ENCODE peak calls at places on chromosomes 6 and 20, in ten cellular contexts. One of them, this sample, is unnamed. For H3K9me3, the result is how much of the 10 kb centered on the place peaks cover.

GRCh38 chr6:126118058-126118759 is 131.9 kb downstream of the TRMT11 start:
- DNase-seq in ovary: no peak
- DNase-seq in ascending aorta: no peak
- DNase-seq in AG04450: no peak
- DNase-seq in sigmoid colon: no peak
- DNase-seq in Panc1: no peak
- DNase-seq in stomach: no peak
- DNase-seq in MM.1S: no peak
- DNase-seq in endodermal cell: no peak
- DNase-seq in tibial artery: no peak
- DNase-seq in this sample: no peak

GRCh38 chr6:123564363-123564762 is 72.4 kb downstream of the TRDN start:
- DNase-seq in ovary: no peak
- DNase-seq in ascending aorta: no peak
- DNase-seq in AG04450: no peak
- DNase-seq in sigmoid colon: no peak
- DNase-seq in Panc1: no peak
- DNase-seq in stomach: no peak
- DNase-seq in MM.1S: no peak
- DNase-seq in endodermal cell: no peak
- DNase-seq in tibial artery: no peak
- DNase-seq in this sample: no peak

GRCh38 chr20:50957276-50957675 is 1.1 kb downstream of the DPM1 start:
- DNase-seq in ovary: no peak
- DNase-seq in ascending aorta: no peak
- DNase-seq in AG04450: no peak
- DNase-seq in sigmoid colon: no peak
- DNase-seq in Panc1: no peak
- DNase-seq in stomach: no peak
- DNase-seq in MM.1S: no peak
- DNase-seq in endodermal cell: no peak
- DNase-seq in tibial artery: no peak
- DNase-seq in this sample: no peak

GRCh38 chr6:19669206-19669605 is 168.0 kb upstream of the ID4 start:
- DNase-seq in ovary: no peak
- DNase-seq in ascending aorta: no peak
- DNase-seq in AG04450: no peak
- DNase-seq in sigmoid colon: no peak
- DNase-seq in Panc1: no peak
- DNase-seq in stomach: no peak
- DNase-seq in MM.1S: no peak
- DNase-seq in endodermal cell: no peak
- DNase-seq in tibial artery: no peak
- DNase-seq in this sample: no peak

GRCh38 chr6:26568601-26569432 is 27.9 kb upstream of the ABT1 start:
- DNase-seq in ovary: peak
- DNase-seq in ascending aorta: peak
- DNase-seq in AG04450: peak
- DNase-seq in sigmoid colon: peak
- DNase-seq in Panc1: peak
- DNase-seq in stomach: peak
- DNase-seq in MM.1S: peak
- DNase-seq in endodermal cell: peak
- DNase-seq in tibial artery: peak
- DNase-seq in this sample: peak

GRCh38 chr20:40706977-40707582 is 18.0 kb upstream of the MAFB start:
- DNase-seq in ovary: no peak
- DNase-seq in ascending aorta: no peak
- DNase-seq in AG04450: no peak
- DNase-seq in sigmoid colon: no peak
- DNase-seq in Panc1: no peak
- DNase-seq in stomach: no peak
- DNase-seq in MM.1S: no peak
- DNase-seq in endodermal cell: peak
- DNase-seq in tibial artery: no peak
- DNase-seq in this sample: peak

GRCh38 chr20:32483351-32484220 is 101.5 kb downstream of the NOL4L start:
- DNase-seq in ovary: peak
- DNase-seq in ascending aorta: no peak
- DNase-seq in AG04450: no peak
- DNase-seq in sigmoid colon: peak
- DNase-seq in Panc1: no peak
- DNase-seq in stomach: peak
- DNase-seq in MM.1S: peak
- DNase-seq in endodermal cell: peak
- DNase-seq in tibial artery: peak
- DNase-seq in this sample: peak

GRCh38 chr6:33727932-33728331 is 16.4 kb upstream of the UQCC2 start:
- DNase-seq in ovary: no peak
- DNase-seq in ascending aorta: no peak
- DNase-seq in AG04450: no peak
- DNase-seq in sigmoid colon: no peak
- DNase-seq in Panc1: no peak
- DNase-seq in stomach: no peak
- DNase-seq in MM.1S: no peak
- DNase-seq in endodermal cell: no peak
- DNase-seq in tibial artery: no peak
- DNase-seq in this sample: no peak

GRCh38 chr20:38805502-38805957 is at the start of gene PPP1R16B:
- DNase-seq in ovary: no peak
- DNase-seq in ascending aorta: no peak
- DNase-seq in AG04450: no peak
- DNase-seq in sigmoid colon: no peak
- DNase-seq in Panc1: no peak
- DNase-seq in stomach: peak
- DNase-seq in MM.1S: peak
- DNase-seq in endodermal cell: peak
- DNase-seq in tibial artery: no peak
- DNase-seq in this sample: peak

GRCh38 chr6:155916870-155917624 is 461.4 kb upstream of the NOX3 start:
- DNase-seq in ovary: no peak
- DNase-seq in ascending aorta: no peak
- DNase-seq in AG04450: no peak
- DNase-seq in sigmoid colon: no peak
- DNase-seq in Panc1: no peak
- DNase-seq in stomach: no peak
- DNase-seq in MM.1S: no peak
- DNase-seq in endodermal cell: no peak
- DNase-seq in tibial artery: no peak
- DNase-seq in this sample: no peak

GRCh38 chr6:165163519-165163918 is 145.9 kb downstream of the C6orf118 start:
- DNase-seq in ovary: no peak
- DNase-seq in ascending aorta: no peak
- DNase-seq in AG04450: no peak
- DNase-seq in sigmoid colon: no peak
- DNase-seq in Panc1: no peak
- DNase-seq in stomach: no peak
- DNase-seq in MM.1S: no peak
- DNase-seq in endodermal cell: no peak
- DNase-seq in tibial artery: no peak
- DNase-seq in this sample: no peak
- H3K9me3 ChIP-seq in ovary: under half
- H3K9me3 ChIP-seq in ascending aorta: under half
- H3K9me3 ChIP-seq in AG04450: under half
- H3K9me3 ChIP-seq in sigmoid colon: under half
- H3K9me3 ChIP-seq in Panc1: under half
- H3K9me3 ChIP-seq in stomach: under half
- H3K9me3 ChIP-seq in MM.1S: under half
- H3K9me3 ChIP-seq in endodermal cell: under half
- H3K9me3 ChIP-seq in tibial artery: under half
- H3K9me3 ChIP-seq in this sample: under half

DNA sequence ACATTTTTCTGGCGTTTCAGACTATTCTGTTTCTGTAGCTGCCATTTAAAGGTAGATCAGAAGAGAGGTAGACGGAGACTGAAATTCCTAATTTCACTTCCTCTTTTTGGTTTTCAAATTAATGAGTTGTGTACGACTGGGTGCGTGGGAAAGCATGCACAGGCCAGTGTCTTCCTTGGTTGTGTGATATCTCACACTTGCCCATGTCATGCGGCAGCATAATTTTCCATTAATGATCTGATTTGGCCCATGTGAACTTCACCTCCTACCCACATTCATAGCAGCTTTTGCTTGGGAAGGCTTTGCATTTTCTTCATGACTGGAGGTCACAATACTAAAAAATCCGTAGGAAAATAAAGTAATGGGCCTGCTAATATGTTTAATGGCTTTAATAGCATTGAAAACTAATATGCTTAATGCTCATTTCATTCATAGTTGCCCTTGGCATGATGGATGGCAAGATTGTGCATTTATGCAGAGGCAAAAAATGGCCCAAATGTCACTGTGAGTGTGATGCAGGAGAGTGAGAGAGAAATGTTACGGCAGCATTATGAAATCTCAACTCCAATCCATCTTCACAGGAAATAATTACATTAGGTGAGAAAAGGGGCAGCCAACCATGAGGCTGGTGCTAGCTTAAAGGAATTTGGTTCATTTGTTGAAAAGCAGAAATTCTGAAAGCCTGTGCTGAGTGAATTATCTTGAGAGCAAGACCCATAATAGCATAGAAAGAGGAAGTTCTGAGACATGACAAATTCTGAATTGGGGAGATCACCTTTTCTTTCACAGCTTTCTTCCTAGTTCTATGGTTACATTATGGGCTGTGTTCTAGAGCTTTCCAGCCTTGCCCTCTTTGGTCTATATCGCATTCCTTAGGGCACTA is 69.0 kb upstream of the UST start:
- DNase-seq in ovary: no peak
- DNase-seq in ascending aorta: no peak
- DNase-seq in AG04450: no peak
- DNase-seq in sigmoid colon: no peak
- DNase-seq in Panc1: no peak
- DNase-seq in stomach: no peak
- DNase-seq in MM.1S: no peak
- DNase-seq in endodermal cell: no peak
- DNase-seq in tibial artery: no peak
- DNase-seq in this sample: no peak
- H3K9me3 ChIP-seq in ovary: under half
- H3K9me3 ChIP-seq in ascending aorta: under half
- H3K9me3 ChIP-seq in AG04450: under half
- H3K9me3 ChIP-seq in sigmoid colon: under half
- H3K9me3 ChIP-seq in Panc1: under half
- H3K9me3 ChIP-seq in stomach: under half
- H3K9me3 ChIP-seq in MM.1S: under half
- H3K9me3 ChIP-seq in endodermal cell: under half
- H3K9me3 ChIP-seq in tibial artery: under half
- H3K9me3 ChIP-seq in this sample: under half

DNA sequence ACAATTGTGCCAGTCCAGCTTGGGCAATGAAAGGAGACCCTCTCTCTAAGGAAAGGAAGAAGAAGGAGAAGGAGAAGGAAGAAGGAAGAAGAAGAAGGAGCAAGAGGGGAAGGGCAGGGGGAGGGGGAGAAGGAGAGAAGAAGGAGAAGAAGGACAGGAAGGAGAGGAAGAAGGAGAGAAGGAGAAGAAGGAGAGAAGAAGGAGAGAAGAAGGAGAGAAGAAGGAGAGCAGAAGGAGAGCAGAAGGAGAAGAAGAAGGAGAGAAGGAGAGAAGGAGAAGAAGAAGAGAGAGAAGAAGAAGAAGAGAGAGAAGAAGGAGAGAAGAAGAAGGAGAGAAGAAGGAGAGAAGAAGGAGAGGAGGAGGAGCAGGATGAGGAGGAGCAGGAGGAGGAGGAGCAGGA is 22.5 kb upstream of the DEFB116 start:
- DNase-seq in ovary: no peak
- DNase-seq in ascending aorta: no peak
- DNase-seq in AG04450: no peak
- DNase-seq in sigmoid colon: no peak
- DNase-seq in Panc1: no peak
- DNase-seq in stomach: no peak
- DNase-seq in MM.1S: no peak
- DNase-seq in endodermal cell: no peak
- DNase-seq in tibial artery: no peak
- DNase-seq in this sample: no peak
- H3K9me3 ChIP-seq in ovary: under half
- H3K9me3 ChIP-seq in ascending aorta: under half
- H3K9me3 ChIP-seq in AG04450: under half
- H3K9me3 ChIP-seq in sigmoid colon: under half
- H3K9me3 ChIP-seq in Panc1: under half
- H3K9me3 ChIP-seq in stomach: under half
- H3K9me3 ChIP-seq in MM.1S: under half
- H3K9me3 ChIP-seq in endodermal cell: half or more
- H3K9me3 ChIP-seq in tibial artery: under half
- H3K9me3 ChIP-seq in this sample: under half

DNA sequence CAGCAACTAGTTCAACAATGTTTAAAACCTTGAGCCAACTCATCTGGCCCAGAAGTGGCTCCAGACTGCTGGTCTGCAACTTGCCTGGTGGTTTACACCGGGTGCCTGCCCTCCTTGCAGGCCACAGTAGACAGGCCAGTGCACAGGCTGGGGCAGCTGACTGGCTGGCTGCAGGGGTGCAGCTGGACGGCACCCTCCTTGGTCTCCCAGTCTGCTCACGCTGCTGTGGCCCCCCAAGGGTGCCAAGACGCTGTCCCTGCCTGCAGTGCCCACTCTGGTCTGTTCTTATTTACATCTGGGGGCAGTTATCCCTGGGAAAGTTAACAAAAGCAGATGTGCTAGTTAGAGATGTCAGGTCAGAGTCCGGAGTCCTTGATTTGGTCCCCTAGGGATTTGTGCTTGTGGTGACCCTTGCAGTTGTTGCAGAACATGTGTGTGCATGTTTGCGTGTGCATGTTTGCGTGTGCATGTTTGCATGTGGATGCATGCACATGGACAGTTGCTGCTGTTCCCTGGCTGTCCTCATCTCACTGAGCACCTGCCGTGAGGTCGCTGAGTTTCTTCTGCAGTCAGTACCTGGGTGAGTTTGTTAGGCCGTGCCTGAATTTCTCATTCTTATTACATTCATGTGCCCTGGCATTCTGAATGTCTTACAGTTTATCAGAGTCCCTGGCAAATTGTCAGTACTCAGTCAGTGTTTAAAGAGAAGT is 48.2 kb upstream of the IRF4 start:
- DNase-seq in ovary: no peak
- DNase-seq in ascending aorta: no peak
- DNase-seq in AG04450: no peak
- DNase-seq in sigmoid colon: no peak
- DNase-seq in Panc1: no peak
- DNase-seq in stomach: no peak
- DNase-seq in MM.1S: no peak
- DNase-seq in endodermal cell: no peak
- DNase-seq in tibial artery: no peak
- DNase-seq in this sample: no peak
- H3K9me3 ChIP-seq in ovary: under half
- H3K9me3 ChIP-seq in ascending aorta: under half
- H3K9me3 ChIP-seq in AG04450: half or more
- H3K9me3 ChIP-seq in sigmoid colon: under half
- H3K9me3 ChIP-seq in Panc1: under half
- H3K9me3 ChIP-seq in stomach: under half
- H3K9me3 ChIP-seq in MM.1S: under half
- H3K9me3 ChIP-seq in endodermal cell: under half
- H3K9me3 ChIP-seq in tibial artery: under half
- H3K9me3 ChIP-seq in this sample: under half

DNA sequence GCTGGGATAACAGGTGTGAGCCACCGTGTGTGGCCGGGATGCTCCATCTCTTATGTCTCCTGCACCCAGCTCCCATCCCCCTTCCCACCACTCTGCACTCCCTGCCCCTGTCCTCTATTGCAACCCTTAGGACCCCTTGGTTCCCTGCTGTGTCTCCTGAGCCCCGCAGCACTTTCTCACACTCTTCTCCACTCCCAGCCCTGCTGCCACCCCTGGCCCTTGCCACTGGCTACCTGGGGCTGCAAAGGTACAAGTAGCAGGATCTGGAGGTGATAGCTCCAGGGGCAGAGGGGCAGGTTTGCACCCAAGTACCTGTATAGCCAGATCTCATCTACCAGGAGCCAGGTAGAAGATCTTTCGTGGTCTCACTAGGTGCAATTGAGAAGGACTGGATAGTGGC is 6.6 kb upstream of the CPXM1 start:
- DNase-seq in ovary: no peak
- DNase-seq in ascending aorta: no peak
- DNase-seq in AG04450: no peak
- DNase-seq in sigmoid colon: no peak
- DNase-seq in Panc1: no peak
- DNase-seq in stomach: no peak
- DNase-seq in MM.1S: no peak
- DNase-seq in endodermal cell: no peak
- DNase-seq in tibial artery: no peak
- DNase-seq in this sample: no peak
- H3K9me3 ChIP-seq in ovary: under half
- H3K9me3 ChIP-seq in ascending aorta: under half
- H3K9me3 ChIP-seq in AG04450: under half
- H3K9me3 ChIP-seq in sigmoid colon: under half
- H3K9me3 ChIP-seq in Panc1: under half
- H3K9me3 ChIP-seq in stomach: under half
- H3K9me3 ChIP-seq in MM.1S: under half
- H3K9me3 ChIP-seq in endodermal cell: under half
- H3K9me3 ChIP-seq in tibial artery: under half
- H3K9me3 ChIP-seq in this sample: under half